ENCODE peak calls at places on chromosome 15, in eight cellular contexts. A, U, Q, F, R, M, N and S are unnamed samples.

GRCh38 chr15:31302029-31302657 is 24.5 kb upstream of the KLF13 start:
- DNase-seq in Q (no peak), M (no peak), U (no peak), A (no peak), R (no peak), F (no peak), N (no peak), S (no peak)

GRCh38 chr15:56225520-56225919 is 18.2 kb downstream of the RFX7 start:
- DNase-seq in N (no peak), R (no peak), U (no peak), F (no peak), M (no peak), Q (no peak), A (no peak), S (no peak)

GRCh38 chr15:93362203-93362602 is 273.2 kb upstream of the RGMA start:
- DNase-seq in Q (no peak), R (peak; percentile 52), M (peak; percentile 69), N (no peak), A (no peak), U (no peak), F (no peak), S (no peak)

GRCh38 chr15:41332788-41333527 is at the start of gene NUSAP1:
- DNase-seq in U (no peak), M (no peak), Q (no peak), N (no peak), R (peak; percentile 70), A (peak; percentile 76), F (no peak), S (no peak)

GRCh38 chr15:40097968-40098476 is 10.7 kb downstream of the BMF start:
- DNase-seq in M (no peak), Q (peak; percentile 54), F (no peak), U (no peak), R (no peak), A (no peak), N (peak; percentile 42), S (no peak)

GRCh38 chr15:52559583-52559982 is 9.2 kb downstream of the ARPP19 start:
- DNase-seq in M (no peak), A (no peak), U (peak; percentile 47), N (no peak), Q (no peak), R (no peak), F (no peak), S (no peak)

GRCh38 chr15:77606142-77607034 is 26.3 kb downstream of the LINGO1 start:
- DNase-seq in F (no peak), Q (no peak), R (no peak), A (no peak), N (no peak), U (no peak), M (peak; percentile 49), S (no peak)

GRCh38 chr15:48553559-48553958 is 92.0 kb downstream of the FBN1 start:
- DNase-seq in Q (no peak), U (no peak), A (no peak), F (no peak), N (no peak), R (no peak), M (no peak), S (no peak)

GRCh38 chr15:73711526-73711925 is 27.3 kb downstream of the CD276 start:
- DNase-seq in N (no peak), Q (no peak), A (no peak), M (no peak), R (no peak), U (no peak), F (no peak), S (no peak)

GRCh38 chr15:73714695-73715301 is 30.6 kb downstream of the CD276 start:
- DNase-seq in U (no peak), N (no peak), R (no peak), F (no peak), M (no peak), A (no peak), Q (no peak), S (no peak)

GRCh38 chr15:73710321-73710720 is 26.1 kb downstream of the CD276 start:
- DNase-seq in U (no peak), F (no peak), N (no peak), M (no peak), Q (no peak), R (no peak), A (no peak), S (no peak)

GRCh38 chr15:73709671-73710070 is 25.5 kb downstream of the CD276 start:
- DNase-seq in R (no peak), F (no peak), M (no peak), U (no peak), N (no peak), Q (no peak), A (no peak), S (no peak)

GRCh38 chr15:73712107-73712506 is 27.9 kb downstream of the CD276 start:
- DNase-seq in R (peak; percentile 48), Q (no peak), F (no peak), M (no peak), N (no peak), A (no peak), U (no peak), S (no peak)
- TF ChIP-seq CTCF in R (no peak), Q (no peak), F (peak; percentile 12), M (peak; percentile 50), N (no peak), A (no peak), U (no peak), S (no peak)

GRCh38 chr15:91973481-91973880 is 120.0 kb downstream of the SLCO3A1 start:
- DNase-seq in A (no peak), M (no peak), F (no peak), R (no peak), U (peak; percentile 82), N (no peak), Q (no peak), S (no peak)
- TF ChIP-seq CTCF in A (no peak), M (peak; percentile 30), F (no peak), R (no peak), U (peak; percentile 35), N (no peak), Q (no peak), S (peak; percentile 28)

GRCh38 chr15:62758126-62758951 is 284.2 kb upstream of the TPM1 start:
- DNase-seq in M (no peak), Q (peak; percentile 46), R (no peak), F (no peak), U (peak; percentile 89), N (no peak), A (no peak), S (no peak)

GRCh38 chr15:62758952-62759349 is 283.6 kb upstream of the TPM1 start:
- DNase-seq in Q (no peak), N (no peak), A (no peak), R (no peak), M (no peak), F (no peak), U (no peak), S (no peak)

GRCh38 chr15:62756995-62757360 is 285.6 kb upstream of the TPM1 start:
- DNase-seq in M (no peak), A (no peak), R (no peak), F (no peak), U (no peak), Q (no peak), N (no peak), S (no peak)

GRCh38 chr15:62757535-62757934 is 285.0 kb upstream of the TPM1 start:
- DNase-seq in Q (no peak), R (no peak), A (no peak), N (no peak), M (no peak), U (no peak), F (no peak), S (no peak)

DNA sequence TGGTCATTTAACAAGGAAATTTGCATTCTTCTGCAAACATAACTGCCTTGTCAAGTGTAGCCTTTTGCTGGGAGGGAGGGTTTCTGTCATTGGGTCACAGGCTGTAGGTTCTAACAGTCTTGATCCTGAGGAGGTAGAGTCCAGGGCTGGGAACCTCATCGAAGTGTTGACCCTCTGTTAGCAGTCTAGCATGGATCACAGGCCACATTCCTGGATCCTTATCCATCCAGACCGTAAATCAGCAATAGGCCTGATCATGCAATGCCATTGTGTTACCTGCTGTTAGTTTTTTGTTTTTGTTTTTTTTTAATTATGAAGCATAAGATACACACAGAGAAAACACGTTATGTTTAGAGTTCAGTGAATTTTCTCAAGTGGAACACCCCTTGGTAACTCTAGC is 282.0 kb upstream of the TPM1 start:
- DNase-seq in F (no peak), N (no peak), A (no peak), R (no peak), U (no peak), Q (no peak), M (no peak), S (no peak)
- TF ChIP-seq CTCF in F (no peak), N (no peak), A (no peak), R (no peak), U (no peak), Q (no peak), M (no peak), S (no peak)

DNA sequence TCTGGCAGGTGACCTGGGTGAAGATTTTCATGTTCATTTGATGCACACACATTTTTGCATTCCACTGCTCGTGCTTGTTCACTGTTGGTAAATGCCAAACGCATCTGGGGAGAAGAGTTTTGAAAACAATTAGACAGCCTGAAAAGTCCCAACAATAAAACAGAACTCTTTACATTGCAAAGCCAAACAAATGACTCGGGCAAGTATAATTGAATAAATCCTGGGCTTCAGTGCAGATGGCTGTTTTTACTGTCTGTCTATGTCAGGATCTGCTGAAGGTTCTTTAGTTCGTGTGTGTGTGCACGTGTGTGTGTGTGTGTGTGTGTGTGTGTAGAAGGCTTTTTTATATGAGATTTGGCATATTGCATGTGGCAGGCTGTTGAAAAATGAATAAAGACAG is 277.5 kb upstream of the CDIN1 start:
- DNase-seq in F (no peak), N (no peak), R (no peak), M (no peak), U (no peak), A (no peak), Q (no peak), S (no peak)
- TF ChIP-seq CTCF in F (no peak), N (no peak), R (no peak), M (no peak), U (no peak), A (no peak), Q (no peak), S (no peak)